ENCODE peak calls at places on chromosomes 7 and 10, in eight cellular contexts. C is mesenchymal stem cell; M is cardiac muscle cell; V is heart left ventricle; E is neural progenitor cell; G is CD8-positive, alpha-beta memory T cell; O is PC-9; U is aorta. X is an unnamed sample.

GRCh38 chr10:67657775-67658174 is 38.2 kb downstream of the CTNNA3 start:
- DNase-seq in C (no peak), M (no peak), V (no peak), E (peak; percentile 23), G (no peak), O (no peak), U (no peak), X (no peak)

GRCh38 chr7:70678621-70679251 is 453.2 kb upstream of the GALNT17 start:
- DNase-seq in C (peak; percentile 37), M (peak; percentile 41), V (no peak), E (no peak), G (no peak), O (no peak), U (no peak), X (no peak)

GRCh38 chr7:68576366-68576765 is 1021.9 kb upstream of the AUTS2 start:
- DNase-seq in C (no peak), M (no peak), V (no peak), E (no peak), G (no peak), O (no peak), U (no peak), X (no peak)

GRCh38 chr7:29976673-29977072 is 12.9 kb downstream of the SCRN1 start:
- DNase-seq in C (peak; percentile 80), M (peak; percentile 90), V (no peak), E (no peak), G (no peak), O (no peak), U (no peak), X (no peak)

GRCh38 chr10:103481974-103482531 is 3.0 kb upstream of the CALHM3 start:
- DNase-seq in C (peak; percentile 74), M (peak; percentile 85), V (no peak), E (peak; percentile 71), G (no peak), O (no peak), U (no peak), X (peak; percentile 55)

GRCh38 chr7:130353196-130353595 is 8.6 kb downstream of the CPA5 start:
- DNase-seq in C (no peak), M (no peak), V (no peak), E (no peak), G (no peak), O (peak; percentile 21), U (no peak), X (no peak)

GRCh38 chr7:105014725-105015630 is 973 bp downstream of the KMT2E start:
- DNase-seq in C (peak; percentile 67), M (peak; percentile 54), V (peak; percentile 60), E (peak; percentile 57), G (peak; percentile 29), O (peak; percentile 38), U (peak; percentile 63), X (peak; percentile 54)

GRCh38 chr7:135905858-135906257 is 71.3 kb downstream of the MTPN start:
- DNase-seq in C (no peak), M (no peak), V (no peak), E (no peak), G (no peak), O (no peak), U (no peak), X (no peak)

GRCh38 chr10:121781101-121781500 is 146.7 kb downstream of the ATE1 start:
- DNase-seq in C (no peak), M (no peak), V (no peak), E (no peak), G (no peak), O (peak; percentile 62), U (no peak), X (no peak)

GRCh38 chr10:32963102-32963501 is 5.1 kb upstream of the ITGB1 start:
- DNase-seq in C (peak; percentile 71), M (peak; percentile 89), V (no peak), E (no peak), G (no peak), O (no peak), U (no peak), X (no peak)

GRCh38 chr10:90913774-90914420 is 7.0 kb downstream of the ANKRD1 start:
- DNase-seq in C (no peak), M (no peak), V (no peak), E (no peak), G (no peak), O (no peak), U (no peak), X (no peak)

GRCh38 chr7:1810961-1811849 is 141.1 kb downstream of the ELFN1 start:
- DNase-seq in C (no peak), M (peak; percentile 44), V (no peak), E (no peak), G (no peak), O (peak; percentile 1), U (peak; percentile 49), X (no peak)

GRCh38 chr10:130339091-130339490 is 202.9 kb downstream of the GLRX3 start:
- DNase-seq in C (no peak), M (no peak), V (no peak), E (no peak), G (no peak), O (no peak), U (no peak), X (no peak)
- H3K9me3 ChIP-seq in C (no peaks in the 10 kb centered on the region), M (no peaks in the 10 kb centered on the region), V (no peaks in the 10 kb centered on the region), E (no peaks in the 10 kb centered on the region), G (no peaks in the 10 kb centered on the region), O (no peaks in the 10 kb centered on the region), U (no peaks in the 10 kb centered on the region), X (no peaks in the 10 kb centered on the region)

GRCh38 chr7:74404741-74405140 is 49.0 kb upstream of the GTF2IRD1 start:
- DNase-seq in C (no peak), M (no peak), V (peak; percentile 41), E (no peak), G (no peak), O (no peak), U (no peak), X (no peak)

GRCh38 chr7:74405191-74405898 is 48.4 kb upstream of the GTF2IRD1 start:
- DNase-seq in C (no peak), M (no peak), V (peak; percentile 49), E (peak; percentile 84), G (no peak), O (no peak), U (no peak), X (no peak)

GRCh38 chr7:74405899-74406512 is 47.7 kb upstream of the GTF2IRD1 start:
- DNase-seq in C (no peak), M (no peak), V (peak; percentile 12), E (no peak), G (no peak), O (no peak), U (no peak), X (no peak)

GRCh38 chr7:74403521-74404387 is 50.0 kb upstream of the GTF2IRD1 start:
- DNase-seq in C (no peak), M (no peak), V (peak; percentile 54), E (no peak), G (no peak), O (no peak), U (no peak), X (no peak)

DNA sequence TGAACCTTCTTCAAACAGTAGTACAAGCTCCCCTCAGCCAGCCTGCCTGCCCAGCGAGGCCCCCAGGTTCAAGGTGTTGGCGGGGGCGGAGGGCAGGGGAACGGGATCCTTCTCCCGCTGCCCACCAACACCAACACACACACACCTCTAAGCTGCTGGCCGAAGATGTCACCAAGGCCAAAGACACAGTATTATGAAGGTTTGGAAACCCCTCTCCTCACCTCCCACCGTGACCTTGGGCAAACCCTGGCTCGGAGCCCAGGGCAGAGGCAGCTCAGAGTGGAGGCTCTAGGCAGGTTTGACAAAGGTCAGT is 49.4 kb upstream of the GTF2IRD1 start:
- DNase-seq in C (no peak), M (no peak), V (peak; percentile 21), E (no peak), G (no peak), O (no peak), U (no peak), X (no peak)
- H3K9me3 ChIP-seq in C (no peaks in the 10 kb centered on the region), M (no peaks in the 10 kb centered on the region), V (no peaks in the 10 kb centered on the region), E (no peaks in the 10 kb centered on the region), G (no peaks in the 10 kb centered on the region), O (no peaks in the 10 kb centered on the region), U (no peaks in the 10 kb centered on the region), X (no peaks in the 10 kb centered on the region)

DNA sequence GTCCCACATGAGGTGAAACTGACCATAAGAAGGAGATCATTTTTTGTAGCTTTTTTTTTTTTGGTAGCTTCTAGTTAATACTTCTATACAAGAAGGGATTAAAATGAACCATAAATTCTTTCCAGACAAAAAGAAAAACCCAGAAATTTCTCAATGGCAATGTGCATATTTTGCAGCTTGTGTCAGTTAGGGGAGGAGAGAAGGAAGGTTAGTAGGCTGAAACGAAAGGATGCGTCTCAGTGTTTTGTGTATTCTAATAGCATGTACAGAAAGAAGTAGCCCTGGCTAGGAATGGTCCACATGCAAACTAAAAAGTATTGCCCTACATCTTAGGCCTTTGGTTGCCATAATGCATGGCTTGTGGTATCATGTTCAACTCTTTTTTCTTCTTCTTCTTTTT is 90.6 kb downstream of the CACNB2 start:
- DNase-seq in C (no peak), M (no peak), V (no peak), E (no peak), G (no peak), O (no peak), U (no peak), X (peak; percentile 22)
- H3K9me3 ChIP-seq in C (no peaks in the 10 kb centered on the region), M (no peaks in the 10 kb centered on the region), V (no peaks in the 10 kb centered on the region), E (no peaks in the 10 kb centered on the region), G (no peaks in the 10 kb centered on the region), O (no peaks in the 10 kb centered on the region), U (no peaks in the 10 kb centered on the region), X (no peaks in the 10 kb centered on the region)

GRCh38 chr10:123443924-123444323 is 222.2 kb upstream of the GPR26 start:
- DNase-seq in C (no peak), M (no peak), V (no peak), E (no peak), G (no peak), O (no peak), U (no peak), X (no peak)

GRCh38 chr10:123442901-123443300 is 223.3 kb upstream of the GPR26 start:
- DNase-seq in C (no peak), M (no peak), V (no peak), E (no peak), G (no peak), O (no peak), U (no peak), X (no peak)

GRCh38 chr10:123445336-123445735 is 220.8 kb upstream of the GPR26 start:
- DNase-seq in C (no peak), M (no peak), V (no peak), E (no peak), G (no peak), O (no peak), U (no peak), X (no peak)

GRCh38 chr10:123449234-123449962 is 216.8 kb upstream of the GPR26 start:
- DNase-seq in C (no peak), M (no peak), V (no peak), E (no peak), G (no peak), O (no peak), U (no peak), X (no peak)

DNA sequence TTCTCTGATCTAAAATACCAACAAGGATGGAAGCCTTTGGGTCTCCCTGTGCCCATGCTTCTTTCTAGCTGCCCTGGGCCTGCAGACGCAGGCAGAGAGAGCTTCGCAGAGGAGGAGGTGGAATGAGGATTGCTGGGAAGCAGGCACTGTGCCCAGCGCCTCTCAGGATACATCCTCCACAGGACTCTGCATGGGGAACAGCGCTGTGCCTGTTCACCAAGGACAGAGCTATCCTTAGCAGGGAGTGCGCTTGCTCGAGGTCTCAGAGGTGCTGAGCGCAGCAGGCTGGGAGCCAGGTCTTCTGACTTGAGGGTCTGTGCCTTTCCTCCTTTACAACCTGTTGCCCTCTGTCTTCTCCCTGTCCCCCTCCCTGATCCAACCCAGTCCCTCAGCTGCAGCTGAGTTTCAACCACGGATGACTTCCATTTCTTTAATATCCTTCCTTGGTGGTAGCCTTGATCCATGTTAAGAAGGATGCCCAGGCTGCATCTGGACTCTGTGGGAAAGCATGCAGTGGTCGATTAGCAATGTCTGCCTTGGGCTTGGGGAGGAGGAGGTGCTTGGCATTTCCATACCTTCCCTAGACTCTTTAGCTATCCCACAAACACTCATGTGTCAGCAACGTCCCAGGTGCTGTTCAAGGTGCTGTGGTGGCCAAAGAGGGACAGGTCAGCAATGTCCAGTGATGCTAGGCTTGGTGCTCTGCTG is 219.6 kb upstream of the GPR26 start:
- DNase-seq in C (no peak), M (no peak), V (peak; percentile 23), E (no peak), G (no peak), O (no peak), U (no peak), X (no peak)
- H3K9me3 ChIP-seq in C (no peaks in the 10 kb centered on the region), M (no peaks in the 10 kb centered on the region), V (no peaks in the 10 kb centered on the region), E (no peaks in the 10 kb centered on the region), G (no peaks in the 10 kb centered on the region), O (no peaks in the 10 kb centered on the region), U (peaks cover 3% of the 10 kb centered on the region), X (no peaks in the 10 kb centered on the region)